ENCODE peak calls at places on chromosome 12, in nine cellular contexts. R, T, V, Z, J, O, K, M and P are unnamed samples.

GRCh38 chr12:89833337-89834252 is 125.0 kb upstream of the ATP2B1 start:
- DNase-seq in Z (no peak), J (no peak), O (no peak), M (peak), R (no peak), V (no peak), K (no peak), T (no peak), P (no peak)

GRCh38 chr12:63036216-63036973 is 101.4 kb upstream of the PPM1H start:
- DNase-seq in T (no peak), K (no peak), Z (no peak), J (peak), M (no peak), O (no peak), V (no peak), R (no peak), P (no peak)

GRCh38 chr12:105107176-105107496 is 395 bp upstream of the WASHC4 start:
- DNase-seq in T (no peak), J (no peak), O (no peak), M (peak), R (peak), Z (no peak), V (peak), K (no peak), P (no peak)

GRCh38 chr12:49277466-49277865 is 12.6 kb downstream of the TUBA1C start:
- DNase-seq in K (no peak), V (no peak), T (no peak), Z (no peak), R (no peak), M (no peak), J (no peak), O (no peak), P (no peak)

GRCh38 chr12:46933947-46934346 is 108.2 kb upstream of the SLC38A4 start:
- DNase-seq in Z (peak), T (no peak), R (no peak), J (peak), O (no peak), K (peak), M (peak), V (peak), P (no peak)

GRCh38 chr12:27277846-27278260 is 33.8 kb downstream of the STK38L start:
- DNase-seq in M (peak), O (no peak), V (no peak), T (no peak), J (no peak), Z (peak), R (peak), K (no peak), P (no peak)

GRCh38 chr12:121804417-121805111 is 755 bp downstream of the SETD1B start:
- DNase-seq in K (peak), J (no peak), R (peak), Z (no peak), V (no peak), O (peak), M (peak), T (no peak), P (peak)

GRCh38 chr12:109947511-109947910 is 47.4 kb downstream of the TCHP start:
- DNase-seq in J (no peak), R (no peak), K (peak), V (no peak), Z (peak), T (no peak), O (no peak), M (peak), P (no peak)

GRCh38 chr12:95852133-95852532 is 6.6 kb upstream of the SNRPF start:
- DNase-seq in V (no peak), J (no peak), Z (no peak), K (no peak), O (no peak), R (no peak), M (no peak), T (no peak), P (no peak)

GRCh38 chr12:115042341-115042740 is 358.4 kb upstream of the TBX3 start:
- DNase-seq in V (no peak), O (no peak), R (no peak), M (no peak), T (no peak), Z (peak), J (no peak), K (no peak), P (no peak)

GRCh38 chr12:60271816-60272215 is 676.0 kb downstream of the SLC16A7 start:
- DNase-seq in K (no peak), T (no peak), M (no peak), J (no peak), R (no peak), Z (no peak), O (no peak), V (no peak), P (no peak)

GRCh38 chr12:106248177-106248848 is 493 bp upstream of the CKAP4 start:
- DNase-seq in K (no peak), T (no peak), J (no peak), O (peak), V (peak), R (peak), Z (peak), M (peak), P (peak)

GRCh38 chr12:46110220-46110700 is 119.9 kb upstream of the SCAF11 start:
- DNase-seq in Z (no peak), M (no peak), O (no peak), J (no peak), T (no peak), K (no peak), V (peak), R (no peak), P (no peak)

GRCh38 chr12:31369712-31370521 is 44.0 kb upstream of the SINHCAF start:
- DNase-seq in V (no peak), J (no peak), K (no peak), M (peak), T (no peak), Z (no peak), R (peak), O (no peak), P (no peak)

GRCh38 chr12:122686538-122686937 is 16.6 kb downstream of the HCAR2 start:
- DNase-seq in M (no peak), O (no peak), V (no peak), T (no peak), Z (no peak), K (no peak), J (no peak), R (no peak), P (no peak)

GRCh38 chr12:133180669-133181068 is 626 bp upstream of the ZNF268 start:
- DNase-seq in Z (no peak), R (no peak), T (no peak), O (no peak), V (no peak), J (no peak), K (no peak), M (no peak), P (no peak)

GRCh38 chr12:45355750-45356149 is 139.9 kb downstream of the ANO6 start:
- DNase-seq in Z (no peak), M (no peak), R (no peak), J (no peak), O (no peak), V (no peak), T (no peak), K (no peak), P (peak)

GRCh38 chr12:22481557-22482104 is 62.7 kb downstream of the C2CD5 start:
- DNase-seq in K (no peak), O (no peak), J (peak), R (no peak), M (no peak), T (no peak), Z (no peak), V (peak), P (no peak)

GRCh38 chr12:131129839-131130238 is 176.1 kb downstream of the ADGRD1 start:
- DNase-seq in J (no peak), K (no peak), O (no peak), T (no peak), V (no peak), R (no peak), M (no peak), Z (peak), P (peak)

GRCh38 chr12:107415834-107416233 is 269.8 kb upstream of the PWP1 start:
- DNase-seq in R (no peak), O (no peak), M (peak), V (no peak), K (no peak), J (no peak), Z (no peak), T (no peak), P (peak)

GRCh38 chr12:119266963-119267362 is 67.6 kb upstream of the CCDC60 start:
- DNase-seq in J (no peak), V (no peak), M (no peak), T (no peak), R (no peak), K (no peak), O (no peak), Z (no peak), P (no peak)

GRCh38 chr12:95484524-95484923 is 10.6 kb downstream of the METAP2 start:
- DNase-seq in V (no peak), J (no peak), O (no peak), R (no peak), T (no peak), K (no peak), M (peak), Z (no peak), P (no peak)

GRCh38 chr12:81668475-81668874 is 90.7 kb downstream of the PPFIA2 start:
- DNase-seq in K (peak), J (no peak), O (no peak), V (no peak), R (no peak), Z (peak), M (peak), T (no peak), P (peak)

GRCh38 chr12:112546996-112547395 is 128.2 kb downstream of the PTPN11 start:
- DNase-seq in K (no peak), R (no peak), V (no peak), M (no peak), Z (no peak), T (no peak), J (no peak), O (no peak), P (no peak)

GRCh38 chr12:10736460-10736859 is 13.3 kb upstream of the YBX3 start:
- DNase-seq in R (no peak), T (no peak), O (no peak), K (no peak), V (no peak), M (no peak), J (no peak), Z (no peak), P (no peak)

GRCh38 chr12:114671664-114672476 is 12.1 kb downstream of the TBX3 start:
- DNase-seq in J (no peak), V (no peak), Z (no peak), O (no peak), M (peak), T (no peak), R (no peak), K (no peak), P (no peak)

GRCh38 chr12:23028158-23028802 is 403.3 kb downstream of the ETNK1 start:
- DNase-seq in R (no peak), K (no peak), T (no peak), J (no peak), M (no peak), V (no peak), O (no peak), Z (peak), P (no peak)

GRCh38 chr12:124862768-124863408 is 776 bp downstream of the SCARB1 start:
- DNase-seq in M (peak), K (peak), O (peak), V (no peak), R (no peak), Z (no peak), T (no peak), J (no peak), P (peak)

GRCh38 chr12:129332286-129332685 is 479.0 kb downstream of the GLT1D1 start:
- DNase-seq in Z (no peak), M (no peak), V (no peak), T (no peak), J (no peak), K (no peak), R (no peak), O (no peak), P (no peak)

GRCh38 chr12:27531916-27532315 is 7.9 kb downstream of the PPFIBP1 start:
- DNase-seq in Z (no peak), J (no peak), K (no peak), T (no peak), R (no peak), M (no peak), O (no peak), V (no peak), P (no peak)

GRCh38 chr12:127292736-127293135 is 974.2 kb upstream of the TMEM132C start:
- DNase-seq in O (no peak), K (no peak), Z (no peak), V (no peak), J (no peak), M (no peak), R (no peak), T (no peak), P (no peak)

GRCh38 chr12:85310456-85311076 is 30.5 kb downstream of the ALX1 start:
- DNase-seq in K (peak), R (no peak), M (peak), O (no peak), J (no peak), V (no peak), Z (no peak), T (no peak), P (no peak)

GRCh38 chr12:121800694-121801600 is 2.9 kb upstream of the SETD1B start:
- DNase-seq in T (no peak), R (peak), J (no peak), O (peak), Z (no peak), M (peak), K (peak), V (peak), P (peak)